ENCODE peak calls at places on chromosome 16, in six cellular contexts. One of them, this sample, is unnamed.

GRCh38 chr16:84339316-84339715 is 29.0 kb upstream of the ATP2C2 start:
- DNase-seq in cardiac muscle cell: no peak
- DNase-seq in left lung: no peak
- DNase-seq in GM06990: no peak
- DNase-seq in uterus: no peak
- DNase-seq in RWPE2: no peak
- DNase-seq in this sample: no peak

GRCh38 chr16:69345923-69346322 is 5.7 kb downstream of the TMED6 start:
- DNase-seq in cardiac muscle cell: no peak
- DNase-seq in left lung: no peak
- DNase-seq in GM06990: no peak
- DNase-seq in uterus: no peak
- DNase-seq in RWPE2: no peak
- DNase-seq in this sample: no peak

GRCh38 chr16:59170065-59170712 is 436.1 kb upstream of the GOT2 start:
- DNase-seq in cardiac muscle cell: no peak
- DNase-seq in left lung: no peak
- DNase-seq in GM06990: no peak
- DNase-seq in uterus: no peak
- DNase-seq in RWPE2: no peak
- DNase-seq in this sample: no peak

GRCh38 chr16:69542974-69543373 is 22.8 kb upstream of the NFAT5 start:
- DNase-seq in cardiac muscle cell: peak
- DNase-seq in left lung: no peak
- DNase-seq in GM06990: no peak
- DNase-seq in uterus: no peak
- DNase-seq in RWPE2: no peak
- DNase-seq in this sample: no peak

GRCh38 chr16:27792486-27793275 is 242.7 kb downstream of the KATNIP start:
- DNase-seq in cardiac muscle cell: no peak
- DNase-seq in left lung: no peak
- DNase-seq in GM06990: no peak
- DNase-seq in uterus: no peak
- DNase-seq in RWPE2: no peak
- DNase-seq in this sample: no peak

GRCh38 chr16:69798466-69798865 is 36.3 kb downstream of the WWP2 start:
- DNase-seq in cardiac muscle cell: peak
- DNase-seq in left lung: no peak
- DNase-seq in GM06990: no peak
- DNase-seq in uterus: no peak
- DNase-seq in RWPE2: no peak
- DNase-seq in this sample: no peak

GRCh38 chr16:67939507-67940435 is 3.1 kb upstream of the PSMB10 start:
- DNase-seq in cardiac muscle cell: no peak
- DNase-seq in left lung: no peak
- DNase-seq in GM06990: no peak
- DNase-seq in uterus: no peak
- DNase-seq in RWPE2: peak
- DNase-seq in this sample: peak

GRCh38 chr16:26709754-26710153 is 357.0 kb upstream of the C16orf82 start:
- DNase-seq in cardiac muscle cell: no peak
- DNase-seq in left lung: no peak
- DNase-seq in GM06990: no peak
- DNase-seq in uterus: no peak
- DNase-seq in RWPE2: no peak
- DNase-seq in this sample: no peak

GRCh38 chr16:9378876-9379275 is 287.4 kb downstream of the HAPSTR1 start:
- DNase-seq in cardiac muscle cell: peak
- DNase-seq in left lung: no peak
- DNase-seq in GM06990: no peak
- DNase-seq in uterus: no peak
- DNase-seq in RWPE2: no peak
- DNase-seq in this sample: no peak

GRCh38 chr16:4214215-4214621 is 27.7 kb downstream of the SRL start:
- DNase-seq in cardiac muscle cell: peak
- DNase-seq in left lung: no peak
- DNase-seq in GM06990: no peak
- DNase-seq in uterus: peak
- DNase-seq in RWPE2: no peak
- DNase-seq in this sample: no peak

GRCh38 chr16:28580726-28581315 is 16.0 kb downstream of the SULT1A2 start:
- DNase-seq in cardiac muscle cell: no peak
- DNase-seq in left lung: no peak
- DNase-seq in GM06990: no peak
- DNase-seq in uterus: no peak
- DNase-seq in RWPE2: no peak
- DNase-seq in this sample: no peak

GRCh38 chr16:477287-477686 is 50.2 kb upstream of the CAPN15 start:
- DNase-seq in cardiac muscle cell: no peak
- DNase-seq in left lung: peak
- DNase-seq in GM06990: no peak
- DNase-seq in uterus: no peak
- DNase-seq in RWPE2: peak
- DNase-seq in this sample: no peak

GRCh38 chr16:84065536-84066132 is 23.0 kb upstream of the SLC38A8 start:
- DNase-seq in cardiac muscle cell: peak
- DNase-seq in left lung: no peak
- DNase-seq in GM06990: no peak
- DNase-seq in uterus: no peak
- DNase-seq in RWPE2: no peak
- DNase-seq in this sample: peak

GRCh38 chr16:49183911-49184310 is 97.7 kb downstream of the CBLN1 start:
- DNase-seq in cardiac muscle cell: no peak
- DNase-seq in left lung: no peak
- DNase-seq in GM06990: peak
- DNase-seq in uterus: no peak
- DNase-seq in RWPE2: no peak
- DNase-seq in this sample: no peak

GRCh38 chr16:964696-965395 is 5.9 kb downstream of the LMF1 start:
- DNase-seq in cardiac muscle cell: no peak
- DNase-seq in left lung: peak
- DNase-seq in GM06990: no peak
- DNase-seq in uterus: no peak
- DNase-seq in RWPE2: no peak
- DNase-seq in this sample: no peak

GRCh38 chr16:9647981-9648701 is 534.1 kb downstream of the GRIN2A start:
- DNase-seq in cardiac muscle cell: peak
- DNase-seq in left lung: no peak
- DNase-seq in GM06990: no peak
- DNase-seq in uterus: no peak
- DNase-seq in RWPE2: no peak
- DNase-seq in this sample: no peak

GRCh38 chr16:3730161-3731125 is 13.1 kb upstream of the TRAP1 start:
- DNase-seq in cardiac muscle cell: no peak
- DNase-seq in left lung: no peak
- DNase-seq in GM06990: no peak
- DNase-seq in uterus: no peak
- DNase-seq in RWPE2: no peak
- DNase-seq in this sample: no peak

GRCh38 chr16:85626191-85626951 is 13.2 kb downstream of the GSE1 start:
- DNase-seq in cardiac muscle cell: no peak
- DNase-seq in left lung: no peak
- DNase-seq in GM06990: no peak
- DNase-seq in uterus: no peak
- DNase-seq in RWPE2: no peak
- DNase-seq in this sample: no peak

GRCh38 chr16:70736454-70737376 is 50.9 kb upstream of the MTSS2 start:
- DNase-seq in cardiac muscle cell: no peak
- DNase-seq in left lung: peak
- DNase-seq in GM06990: no peak
- DNase-seq in uterus: no peak
- DNase-seq in RWPE2: no peak
- DNase-seq in this sample: no peak

GRCh38 chr16:66728117-66728787 is 23.2 kb downstream of the DYNC1LI2 start:
- DNase-seq in cardiac muscle cell: peak
- DNase-seq in left lung: no peak
- DNase-seq in GM06990: no peak
- DNase-seq in uterus: peak
- DNase-seq in RWPE2: no peak
- DNase-seq in this sample: peak

GRCh38 chr16:13793788-13794461 is 126.0 kb upstream of the ERCC4 start:
- DNase-seq in cardiac muscle cell: no peak
- DNase-seq in left lung: no peak
- DNase-seq in GM06990: no peak
- DNase-seq in uterus: no peak
- DNase-seq in RWPE2: no peak
- DNase-seq in this sample: no peak

GRCh38 chr16:74230126-74230525 is 66.5 kb upstream of the PSMD7 start:
- DNase-seq in cardiac muscle cell: no peak
- DNase-seq in left lung: no peak
- DNase-seq in GM06990: no peak
- DNase-seq in uterus: no peak
- DNase-seq in RWPE2: no peak
- DNase-seq in this sample: no peak

GRCh38 chr16:87234601-87235000 is 82.6 kb downstream of the C16orf95 start:
- DNase-seq in cardiac muscle cell: no peak
- DNase-seq in left lung: no peak
- DNase-seq in GM06990: no peak
- DNase-seq in uterus: no peak
- DNase-seq in RWPE2: no peak
- DNase-seq in this sample: no peak

GRCh38 chr16:35651841-35652240 is 2192.4 kb downstream of the TP53TG3F start:
- DNase-seq in cardiac muscle cell: no peak
- DNase-seq in left lung: no peak
- DNase-seq in GM06990: no peak
- DNase-seq in uterus: no peak
- DNase-seq in RWPE2: no peak
- DNase-seq in this sample: no peak

GRCh38 chr16:84806256-84806889 is 13.4 kb upstream of the CRISPLD2 start:
- DNase-seq in cardiac muscle cell: peak
- DNase-seq in left lung: peak
- DNase-seq in GM06990: peak
- DNase-seq in uterus: no peak
- DNase-seq in RWPE2: no peak
- DNase-seq in this sample: no peak

GRCh38 chr16:87160218-87160617 is 157.0 kb downstream of the C16orf95 start:
- DNase-seq in cardiac muscle cell: peak
- DNase-seq in left lung: no peak
- DNase-seq in GM06990: no peak
- DNase-seq in uterus: no peak
- DNase-seq in RWPE2: no peak
- DNase-seq in this sample: no peak

GRCh38 chr16:20611350-20611902 is 35.3 kb upstream of the ACSM2B start:
- DNase-seq in cardiac muscle cell: no peak
- DNase-seq in left lung: peak
- DNase-seq in GM06990: no peak
- DNase-seq in uterus: no peak
- DNase-seq in RWPE2: no peak
- DNase-seq in this sample: peak

GRCh38 chr16:29811170-29811895 is 660 bp upstream of the PRRT2 start:
- DNase-seq in cardiac muscle cell: peak
- DNase-seq in left lung: peak
- DNase-seq in GM06990: peak
- DNase-seq in uterus: peak
- DNase-seq in RWPE2: peak
- DNase-seq in this sample: peak

GRCh38 chr16:29810699-29811169 is 1.3 kb upstream of the PRRT2 start:
- DNase-seq in cardiac muscle cell: no peak
- DNase-seq in left lung: no peak
- DNase-seq in GM06990: no peak
- DNase-seq in uterus: no peak
- DNase-seq in RWPE2: no peak
- DNase-seq in this sample: no peak

GRCh38 chr16:29809031-29809747 is 2.8 kb upstream of the PRRT2 start:
- DNase-seq in cardiac muscle cell: no peak
- DNase-seq in left lung: peak
- DNase-seq in GM06990: no peak
- DNase-seq in uterus: peak
- DNase-seq in RWPE2: peak
- DNase-seq in this sample: no peak

GRCh38 chr16:29808219-29808900 is 2.0 kb downstream of the MAZ start:
- DNase-seq in cardiac muscle cell: no peak
- DNase-seq in left lung: no peak
- DNase-seq in GM06990: no peak
- DNase-seq in uterus: peak
- DNase-seq in RWPE2: peak
- DNase-seq in this sample: peak

GRCh38 chr16:29809850-29810698 is 1.9 kb upstream of the PRRT2 start:
- DNase-seq in cardiac muscle cell: no peak
- DNase-seq in left lung: no peak
- DNase-seq in GM06990: no peak
- DNase-seq in uterus: peak
- DNase-seq in RWPE2: no peak
- DNase-seq in this sample: peak
- H3K4me3 ChIP-seq in cardiac muscle cell: no peak
- H3K4me3 ChIP-seq in left lung: no peak
- H3K4me3 ChIP-seq in GM06990: peak
- H3K4me3 ChIP-seq in uterus: no peak
- H3K4me3 ChIP-seq in RWPE2: no peak
- H3K4me3 ChIP-seq in this sample: no peak

GRCh38 chr16:81216114-81216513 is 22.4 kb upstream of the BCO1 start:
- DNase-seq in cardiac muscle cell: no peak
- DNase-seq in left lung: peak
- DNase-seq in GM06990: no peak
- DNase-seq in uterus: no peak
- DNase-seq in RWPE2: no peak
- DNase-seq in this sample: no peak
- H3K4me3 ChIP-seq in cardiac muscle cell: no peak
- H3K4me3 ChIP-seq in left lung: no peak
- H3K4me3 ChIP-seq in GM06990: no peak
- H3K4me3 ChIP-seq in uterus: no peak
- H3K4me3 ChIP-seq in RWPE2: no peak
- H3K4me3 ChIP-seq in this sample: no peak

GRCh38 chr16:54934536-54935410 is 4.1 kb downstream of the IRX5 start:
- DNase-seq in cardiac muscle cell: no peak
- DNase-seq in left lung: peak
- DNase-seq in GM06990: no peak
- DNase-seq in uterus: no peak
- DNase-seq in RWPE2: no peak
- DNase-seq in this sample: no peak
- H3K4me3 ChIP-seq in cardiac muscle cell: peak
- H3K4me3 ChIP-seq in left lung: peak
- H3K4me3 ChIP-seq in GM06990: no peak
- H3K4me3 ChIP-seq in uterus: no peak
- H3K4me3 ChIP-seq in RWPE2: peak
- H3K4me3 ChIP-seq in this sample: no peak

GRCh38 chr16:29743475-29743826 is 2.3 kb downstream of the C16orf54 start:
- DNase-seq in cardiac muscle cell: no peak
- DNase-seq in left lung: no peak
- DNase-seq in GM06990: no peak
- DNase-seq in uterus: no peak
- DNase-seq in RWPE2: no peak
- DNase-seq in this sample: no peak
- H3K4me3 ChIP-seq in cardiac muscle cell: no peak
- H3K4me3 ChIP-seq in left lung: no peak
- H3K4me3 ChIP-seq in GM06990: no peak
- H3K4me3 ChIP-seq in uterus: no peak
- H3K4me3 ChIP-seq in RWPE2: no peak
- H3K4me3 ChIP-seq in this sample: no peak

GRCh38 chr16:11774065-11774626 is 22.9 kb downstream of the ZC3H7A start:
- DNase-seq in cardiac muscle cell: no peak
- DNase-seq in left lung: no peak
- DNase-seq in GM06990: no peak
- DNase-seq in uterus: no peak
- DNase-seq in RWPE2: no peak
- DNase-seq in this sample: no peak
- H3K4me3 ChIP-seq in cardiac muscle cell: no peak
- H3K4me3 ChIP-seq in left lung: no peak
- H3K4me3 ChIP-seq in GM06990: no peak
- H3K4me3 ChIP-seq in uterus: no peak
- H3K4me3 ChIP-seq in RWPE2: no peak
- H3K4me3 ChIP-seq in this sample: no peak